ENCODE peak calls at places on chromosomes 1 and 21, in seven cellular contexts. S is PC-9, X is psoas muscle, C is astrocyte of the cerebellum, G is astrocyte of the spinal cord, Q is fibroblast of lung, B is Peyer's patch. P is an unnamed sample.

GRCh38 chr1:1419812-1420653 is 1.0 kb downstream of the ANKRD65 start:
- DNase-seq in C (no peak), S (no peak), B (no peak), G (no peak), Q (no peak), X (no peak), P (no peak)

GRCh38 chr1:70902211-70902610 is 145.4 kb downstream of the PTGER3 start:
- DNase-seq in C (no peak), Q (no peak), B (no peak), G (no peak), S (no peak), X (no peak), P (no peak)

GRCh38 chr1:25197235-25197930 is 34.9 kb downstream of the SYF2 start:
- DNase-seq in Q (no peak), G (no peak), X (no peak), C (no peak), S (no peak), B (no peak), P (no peak)

GRCh38 chr21:35084869-35085268 is 35.8 kb upstream of the RUNX1 start:
- DNase-seq in S (no peak), B (no peak), X (no peak), Q (peak), G (peak), C (peak), P (peak)

GRCh38 chr1:220699044-220699443 is 8.9 kb downstream of the C1orf115 start:
- DNase-seq in S (no peak), C (no peak), B (no peak), G (no peak), X (no peak), Q (no peak), P (no peak)

GRCh38 chr1:221740941-221741363 is 937 bp downstream of the DUSP10 start:
- DNase-seq in S (peak), G (peak), Q (no peak), B (no peak), X (peak), C (no peak), P (no peak)

GRCh38 chr1:210757677-210758076 is 376.3 kb downstream of the KCNH1 start:
- DNase-seq in X (no peak), C (no peak), S (no peak), Q (no peak), B (no peak), G (no peak), P (no peak)

GRCh38 chr21:36038701-36039497 is 21.4 kb downstream of the SETD4 start:
- DNase-seq in S (no peak), C (no peak), Q (no peak), X (no peak), G (no peak), B (no peak), P (no peak)

GRCh38 chr1:57192256-57192655 is 226.4 kb upstream of the C8B start:
- DNase-seq in G (no peak), Q (no peak), C (no peak), B (no peak), X (no peak), S (no peak), P (no peak)

GRCh38 chr1:36705629-36706028 is 222.9 kb upstream of the CSF3R start:
- DNase-seq in B (no peak), Q (no peak), G (no peak), C (no peak), X (no peak), S (no peak), P (no peak)

GRCh38 chr1:216582151-216582550 is 141.1 kb downstream of the ESRRG start:
- DNase-seq in G (no peak), X (no peak), B (no peak), S (no peak), C (no peak), Q (no peak), P (no peak)

GRCh38 chr1:201766117-201766863 is 62.7 kb upstream of the IPO9 start:
- DNase-seq in X (peak), S (no peak), B (no peak), C (peak), Q (peak), G (peak), P (peak)

GRCh38 chr1:157157481-157158190 is 19.4 kb upstream of the ETV3 start:
- DNase-seq in S (no peak), X (no peak), Q (peak), G (peak), C (no peak), B (no peak), P (peak)

GRCh38 chr1:39105841-39106765 is 80.0 kb downstream of the NDUFS5 start:
- DNase-seq in X (peak), G (peak), C (no peak), Q (peak), S (no peak), B (no peak), P (peak)

GRCh38 chr1:77687519-77687906 is 5.1 kb upstream of the ZZZ3 start:
- DNase-seq in C (no peak), Q (peak), S (no peak), B (no peak), X (peak), G (peak), P (peak)

GRCh38 chr1:27571439-27572018 is 32.4 kb downstream of the AHDC1 start:
- DNase-seq in S (no peak), G (no peak), B (no peak), X (peak), Q (no peak), C (no peak), P (no peak)

GRCh38 chr1:156502749-156503671 is 2.4 kb upstream of the MEF2D start:
- DNase-seq in S (peak), X (peak), B (no peak), C (peak), G (peak), Q (peak), P (peak)

DNA sequence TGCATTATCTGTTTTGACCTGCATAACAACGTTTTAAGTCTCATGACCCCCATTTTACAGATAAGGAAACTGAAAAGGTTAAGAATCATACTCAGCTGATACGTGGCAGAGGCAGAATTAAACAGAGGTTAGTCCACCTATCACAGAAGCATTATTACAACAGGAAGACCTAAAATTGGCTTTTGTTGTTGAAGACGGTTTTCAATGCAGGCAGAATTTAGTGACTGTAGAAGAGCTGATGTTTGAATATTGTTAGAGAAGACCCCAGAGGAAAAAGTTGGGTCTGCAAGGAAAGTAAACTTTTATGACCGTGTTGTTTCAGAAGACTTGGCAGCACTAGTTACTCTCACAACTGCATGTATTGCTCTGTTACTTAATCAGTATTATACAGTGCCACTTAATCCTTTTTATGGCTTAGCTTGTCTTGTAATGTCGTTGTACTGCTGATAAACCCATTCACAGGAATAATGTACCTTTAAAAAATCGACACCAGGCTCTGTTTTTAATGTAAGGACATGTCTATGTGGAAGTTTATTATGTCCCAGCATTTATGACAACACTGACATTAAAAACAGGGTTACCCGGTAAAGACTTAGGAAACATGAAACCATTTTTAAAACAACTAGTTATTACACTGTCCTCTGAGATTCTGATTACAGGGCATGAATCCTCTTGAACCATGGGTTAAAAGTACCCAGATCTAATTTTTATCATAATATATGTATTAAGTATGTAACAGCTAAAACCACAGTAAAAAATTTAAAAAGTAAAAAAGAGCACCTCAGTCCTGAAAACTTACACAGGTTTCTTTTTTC is 235.4 kb downstream of the TTLL7 start:
- DNase-seq in B (no peak), X (no peak), Q (no peak), G (no peak), S (no peak), C (no peak), P (no peak)
- H3K4me3 ChIP-seq in B (no peak), X (no peak), Q (no peak), G (no peak), S (no peak), C (no peak), P (no peak)

GRCh38 chr1:6646499-6647148 is 22.0 kb downstream of the THAP3 start:
- DNase-seq in C (peak), X (no peak), B (no peak), S (peak), G (peak), Q (peak), P (peak)
- TF ChIP-seq CTCF in C (peak), X (peak), B (peak), S (peak), G (peak), Q (peak), P (peak)

GRCh38 chr1:172895050-172895460 is 155.7 kb downstream of the TNFSF18 start:
- DNase-seq in X (no peak), Q (peak), G (no peak), S (no peak), C (no peak), B (peak), P (peak)
- H3K4me3 ChIP-seq in X (peak), Q (peak), G (no peak), S (no peak), C (no peak), B (no peak), P (no peak)

GRCh38 chr21:20270365-20271055 is 727.7 kb upstream of the NCAM2 start:
- DNase-seq in Q (no peak), B (no peak), S (no peak), G (no peak), X (no peak), C (no peak), P (no peak)

GRCh38 chr21:20272791-20273362 is 725.3 kb upstream of the NCAM2 start:
- DNase-seq in C (no peak), Q (no peak), G (no peak), X (no peak), B (no peak), S (no peak), P (no peak)

GRCh38 chr21:20276954-20277353 is 721.3 kb upstream of the NCAM2 start:
- DNase-seq in S (no peak), C (no peak), B (no peak), X (no peak), G (no peak), Q (no peak), P (no peak)

DNA sequence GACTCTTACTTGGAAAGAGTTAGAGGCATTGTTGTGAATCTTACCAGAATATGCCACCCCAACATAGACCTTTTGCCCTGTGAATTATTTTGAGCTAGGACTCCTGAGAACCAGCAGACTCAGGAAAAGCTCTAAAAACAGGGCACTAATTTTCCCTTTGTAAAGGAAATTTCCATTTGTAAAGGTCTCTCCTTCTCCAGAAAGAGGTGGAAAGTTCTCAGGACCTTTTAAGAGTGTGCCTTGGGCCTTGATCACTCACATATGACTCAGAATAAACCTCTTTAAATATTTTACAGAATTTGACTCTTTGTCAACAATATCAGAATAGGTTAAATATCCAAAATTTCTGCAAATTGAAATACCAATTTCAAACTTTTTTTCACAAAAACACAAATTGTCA is 721.8 kb upstream of the NCAM2 start:
- DNase-seq in X (no peak), G (no peak), S (no peak), B (no peak), Q (no peak), C (no peak), P (no peak)
- TF ChIP-seq CTCF in X (no peak), G (no peak), S (no peak), B (no peak), Q (no peak), C (no peak), P (no peak)

DNA sequence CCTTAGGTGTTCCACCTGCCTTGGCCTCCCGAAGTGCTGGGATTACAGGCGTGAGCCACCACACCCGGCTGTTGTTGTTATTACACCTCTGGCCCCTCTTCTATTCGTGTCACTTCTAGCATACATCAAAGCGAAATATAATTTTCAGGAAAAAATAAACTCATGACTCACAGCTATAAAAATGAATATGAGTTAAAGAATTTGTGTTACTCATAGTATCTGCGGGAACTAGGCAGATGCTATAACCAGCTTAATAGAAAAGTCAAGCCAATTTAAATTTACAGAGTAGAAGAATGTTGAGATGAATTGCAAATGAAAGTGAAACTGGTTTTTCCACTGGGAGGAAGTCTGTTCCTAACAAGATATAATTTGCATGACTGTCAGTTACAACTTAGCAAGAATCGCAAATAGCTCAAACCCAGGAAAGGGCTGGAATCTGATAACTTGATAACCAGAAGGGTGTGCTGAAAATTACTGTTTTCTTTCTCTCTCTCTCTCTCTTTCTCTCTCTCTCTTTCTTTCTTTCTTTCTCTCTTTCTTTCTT is 11.2 kb downstream of the OR2W3 start:
- DNase-seq in X (no peak), S (no peak), Q (no peak), C (peak), G (peak), B (no peak), P (peak)
- H3K4me3 ChIP-seq in X (peak), S (no peak), Q (no peak), C (no peak), G (peak), B (peak), P (no peak)